ENCODE peak calls at places on chromosomes 3 and 15, in four cellular contexts. One of them, this sample, is unnamed.

GRCh38 chr15:78438595-78439285 is 724 bp downstream of the IREB2 start:
- DNase-seq in GM12892: no peak
- DNase-seq in Right ventricle myocardium superior: no peak
- DNase-seq in substantia nigra: no peak
- DNase-seq in this sample: no peak

GRCh38 chr3:161415506-161416231 is 44.4 kb upstream of the SPTSSB start:
- DNase-seq in GM12892: no peak
- DNase-seq in Right ventricle myocardium superior: no peak
- DNase-seq in substantia nigra: no peak
- DNase-seq in this sample: no peak

GRCh38 chr3:94285874-94286273 is 223.0 kb downstream of the NSUN3 start:
- DNase-seq in GM12892: no peak
- DNase-seq in Right ventricle myocardium superior: no peak
- DNase-seq in substantia nigra: no peak
- DNase-seq in this sample: no peak

GRCh38 chr15:100902436-100903190 is 16.5 kb upstream of the LRRK1 start:
- DNase-seq in GM12892: no peak
- DNase-seq in Right ventricle myocardium superior: peak
- DNase-seq in substantia nigra: no peak
- DNase-seq in this sample: no peak

GRCh38 chr15:98525625-98526024 is 122.7 kb upstream of the IGF1R start:
- DNase-seq in GM12892: no peak
- DNase-seq in Right ventricle myocardium superior: no peak
- DNase-seq in substantia nigra: no peak
- DNase-seq in this sample: no peak

GRCh38 chr3:41768363-41768762 is 193.5 kb downstream of the ULK4 start:
- DNase-seq in GM12892: no peak
- DNase-seq in Right ventricle myocardium superior: no peak
- DNase-seq in substantia nigra: no peak
- DNase-seq in this sample: no peak

GRCh38 chr3:24199305-24199704 is 254.2 kb downstream of the NR1D2 start:
- DNase-seq in GM12892: no peak
- DNase-seq in Right ventricle myocardium superior: no peak
- DNase-seq in substantia nigra: no peak
- DNase-seq in this sample: no peak

GRCh38 chr3:129795596-129795995 is 97.9 kb downstream of the TMCC1 start:
- DNase-seq in GM12892: no peak
- DNase-seq in Right ventricle myocardium superior: no peak
- DNase-seq in substantia nigra: no peak
- DNase-seq in this sample: no peak

GRCh38 chr3:31246293-31247062 is 286.2 kb upstream of the STT3B start:
- DNase-seq in GM12892: no peak
- DNase-seq in Right ventricle myocardium superior: no peak
- DNase-seq in substantia nigra: no peak
- DNase-seq in this sample: no peak

GRCh38 chr3:109373933-109374332 is 36.6 kb upstream of the DPPA4 start:
- DNase-seq in GM12892: no peak
- DNase-seq in Right ventricle myocardium superior: no peak
- DNase-seq in substantia nigra: no peak
- DNase-seq in this sample: no peak

GRCh38 chr3:126900859-126901540 is 81.9 kb upstream of the PLXNA1 start:
- DNase-seq in GM12892: no peak
- DNase-seq in Right ventricle myocardium superior: no peak
- DNase-seq in substantia nigra: no peak
- DNase-seq in this sample: no peak

GRCh38 chr3:81302045-81302444 is 459.4 kb downstream of the GBE1 start:
- DNase-seq in GM12892: no peak
- DNase-seq in Right ventricle myocardium superior: no peak
- DNase-seq in substantia nigra: peak
- DNase-seq in this sample: no peak

GRCh38 chr15:60551781-60552161 is 72.8 kb upstream of the ICE2 start:
- DNase-seq in GM12892: no peak
- DNase-seq in Right ventricle myocardium superior: no peak
- DNase-seq in substantia nigra: no peak
- DNase-seq in this sample: no peak

GRCh38 chr3:140292684-140293083 is 357.7 kb downstream of the CLSTN2 start:
- DNase-seq in GM12892: no peak
- DNase-seq in Right ventricle myocardium superior: peak
- DNase-seq in substantia nigra: no peak
- DNase-seq in this sample: no peak

GRCh38 chr3:182294256-182294655 is 499.0 kb upstream of the ATP11B start:
- DNase-seq in GM12892: no peak
- DNase-seq in Right ventricle myocardium superior: no peak
- DNase-seq in substantia nigra: no peak
- DNase-seq in this sample: no peak

GRCh38 chr3:154081305-154081704 is 39.9 kb upstream of the ARHGEF26 start:
- DNase-seq in GM12892: no peak
- DNase-seq in Right ventricle myocardium superior: no peak
- DNase-seq in substantia nigra: no peak
- DNase-seq in this sample: no peak

GRCh38 chr15:90560229-90560771 is 30.6 kb downstream of the CRTC3 start:
- DNase-seq in GM12892: no peak
- DNase-seq in Right ventricle myocardium superior: peak
- DNase-seq in substantia nigra: no peak
- DNase-seq in this sample: no peak

GRCh38 chr15:73856458-73857192 is 16.7 kb upstream of the TBC1D21 start:
- DNase-seq in GM12892: no peak
- DNase-seq in Right ventricle myocardium superior: peak
- DNase-seq in substantia nigra: no peak
- DNase-seq in this sample: no peak

GRCh38 chr3:102179321-102180290 is 255.2 kb upstream of the ZPLD1 start:
- DNase-seq in GM12892: no peak
- DNase-seq in Right ventricle myocardium superior: no peak
- DNase-seq in substantia nigra: no peak
- DNase-seq in this sample: no peak

GRCh38 chr3:4670352-4670751 is 177.2 kb downstream of the ITPR1 start:
- DNase-seq in GM12892: no peak
- DNase-seq in Right ventricle myocardium superior: no peak
- DNase-seq in substantia nigra: no peak
- DNase-seq in this sample: no peak

GRCh38 chr3:197730200-197730599 is 6.5 kb downstream of the RUBCN start:
- DNase-seq in GM12892: no peak
- DNase-seq in Right ventricle myocardium superior: no peak
- DNase-seq in substantia nigra: no peak
- DNase-seq in this sample: no peak

GRCh38 chr3:15294914-15295313 is 37.5 kb downstream of the SH3BP5 start:
- DNase-seq in GM12892: no peak
- DNase-seq in Right ventricle myocardium superior: no peak
- DNase-seq in substantia nigra: no peak
- DNase-seq in this sample: no peak

GRCh38 chr15:39054128-39054732 is 489.6 kb upstream of the RASGRP1 start:
- DNase-seq in GM12892: no peak
- DNase-seq in Right ventricle myocardium superior: no peak
- DNase-seq in substantia nigra: no peak
- DNase-seq in this sample: no peak

GRCh38 chr15:36358094-36358961 is 221.1 kb upstream of the CDIN1 start:
- DNase-seq in GM12892: no peak
- DNase-seq in Right ventricle myocardium superior: no peak
- DNase-seq in substantia nigra: no peak
- DNase-seq in this sample: no peak

GRCh38 chr3:27758083-27758482 is 36.0 kb upstream of the EOMES start:
- DNase-seq in GM12892: no peak
- DNase-seq in Right ventricle myocardium superior: no peak
- DNase-seq in substantia nigra: no peak
- DNase-seq in this sample: no peak

GRCh38 chr3:13823186-13823585 is 56.7 kb downstream of the WNT7A start:
- DNase-seq in GM12892: no peak
- DNase-seq in Right ventricle myocardium superior: no peak
- DNase-seq in substantia nigra: no peak
- DNase-seq in this sample: peak

GRCh38 chr15:37007301-37007700 is 93.0 kb downstream of the MEIS2 start:
- DNase-seq in GM12892: no peak
- DNase-seq in Right ventricle myocardium superior: no peak
- DNase-seq in substantia nigra: no peak
- DNase-seq in this sample: no peak

This sample was measured in posterior cingulate gyrus.